ENCODE peak calls at places on chromosomes 3 and 15, in four cellular contexts. P is Panc1, Q is mesenchymal stem cell, G is fibroblast of lung. E is an unnamed sample. For H3K4me1, the result is how much of the 10 kb centered on the place peaks cover.

GRCh38 chr3:72582211-72582878 is 265.9 kb downstream of the SHQ1 start:
- DNase-seq in P (no peak), Q (no peak), G (no peak), E (no peak)

GRCh38 chr3:52091566-52092290 is 35.4 kb upstream of the DUSP7 start:
- DNase-seq in P (no peak), Q (peak), G (peak), E (no peak)

GRCh38 chr3:103170651-103171050 is 735.8 kb downstream of the ZPLD1 start:
- DNase-seq in P (no peak), Q (no peak), G (no peak), E (no peak)

GRCh38 chr15:39438795-39439577 is 141.9 kb upstream of the THBS1 start:
- DNase-seq in P (no peak), Q (no peak), G (peak), E (no peak)

GRCh38 chr15:33044598-33044997 is 149.9 kb downstream of the FMN1 start:
- DNase-seq in P (no peak), Q (no peak), G (no peak), E (no peak)

GRCh38 chr3:56197259-56197965 is 270.9 kb downstream of the ERC2 start:
- DNase-seq in P (no peak), Q (no peak), G (no peak), E (no peak)

GRCh38 chr3:177256991-177257390 is 59.7 kb upstream of the TBL1XR1 start:
- DNase-seq in P (no peak), Q (no peak), G (no peak), E (no peak)

GRCh38 chr15:78374436-78375393 is 34.6 kb downstream of the CRABP1 start:
- DNase-seq in P (no peak), Q (no peak), G (no peak), E (no peak)

GRCh38 chr3:143014921-143015320 is 13.6 kb downstream of the U2SURP start:
- DNase-seq in P (no peak), Q (no peak), G (no peak), E (no peak)

GRCh38 chr15:23646165-23647000 is 1.3 kb downstream of the MAGEL2 start:
- DNase-seq in P (no peak), Q (no peak), G (no peak), E (no peak)

GRCh38 chr3:171376125-171376947 is 83.9 kb downstream of the TNIK start:
- DNase-seq in P (no peak), Q (peak), G (peak), E (no peak)

GRCh38 chr3:99477650-99478049 is 160.7 kb upstream of the COL8A1 start:
- DNase-seq in P (no peak), Q (no peak), G (no peak), E (no peak)

GRCh38 chr3:34363871-34364270 is 565.4 kb downstream of the PDCD6IP start:
- DNase-seq in P (no peak), Q (no peak), G (no peak), E (no peak)

GRCh38 chr15:81189583-81190283 is 6.9 kb upstream of the IL16 start:
- DNase-seq in P (no peak), Q (peak), G (peak), E (peak)

GRCh38 chr3:11060500-11061251 is 68.1 kb downstream of the SLC6A1 start:
- DNase-seq in P (no peak), Q (peak), G (peak), E (peak)

GRCh38 chr3:196736670-196737374 is 2.8 kb upstream of the PAK2 start:
- DNase-seq in P (no peak), Q (no peak), G (no peak), E (no peak)

GRCh38 chr3:38149701-38150100 is 11.2 kb downstream of the MYD88 start:
- DNase-seq in P (no peak), Q (no peak), G (no peak), E (no peak)

GRCh38 chr3:86792316-86792715 is 198.6 kb downstream of the VGLL3 start:
- DNase-seq in P (no peak), Q (no peak), G (peak), E (no peak)

GRCh38 chr3:112074006-112074405 is 12.2 kb upstream of the C3orf52 start:
- DNase-seq in P (no peak), Q (no peak), G (peak), E (no peak)

GRCh38 chr3:101784850-101785613 is 6.0 kb downstream of the NXPE3 start:
- DNase-seq in P (no peak), Q (no peak), G (no peak), E (no peak)

GRCh38 chr15:40893019-40893723 is 1.1 kb upstream of the VPS18 start:
- DNase-seq in P (no peak), Q (no peak), G (no peak), E (no peak)

GRCh38 chr3:171168086-171168485 is 141.6 kb upstream of the SLC2A2 start:
- DNase-seq in P (no peak), Q (peak), G (peak), E (no peak)

GRCh38 chr15:23687143-23687470 is at the start of gene NDN:
- DNase-seq in P (no peak), Q (peak), G (peak), E (peak)

GRCh38 chr3:140219161-140219745 is 284.3 kb downstream of the CLSTN2 start:
- DNase-seq in P (no peak), Q (no peak), G (no peak), E (no peak)

DNA sequence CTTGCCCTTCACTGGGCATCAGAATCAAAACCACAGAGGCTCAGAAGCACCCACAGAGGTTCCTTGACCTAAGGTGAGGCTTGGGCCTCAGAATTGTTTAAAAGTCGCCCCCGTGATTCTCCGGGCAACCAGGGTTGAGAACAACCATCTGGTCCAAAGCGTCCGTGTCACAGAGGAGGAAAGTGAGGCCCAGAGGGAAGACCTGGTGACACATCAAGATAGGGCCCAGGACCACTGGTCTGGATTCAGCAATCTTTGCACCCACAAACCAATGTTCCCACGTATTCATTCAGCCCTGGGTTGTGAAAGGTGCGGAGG is 272.6 kb downstream of the UACA start:
- DNase-seq in P (no peak), Q (no peak), G (no peak), E (no peak)
- H3K4me1 ChIP-seq in P (half or more), Q (under half), G (under half), E (half or more)

DNA sequence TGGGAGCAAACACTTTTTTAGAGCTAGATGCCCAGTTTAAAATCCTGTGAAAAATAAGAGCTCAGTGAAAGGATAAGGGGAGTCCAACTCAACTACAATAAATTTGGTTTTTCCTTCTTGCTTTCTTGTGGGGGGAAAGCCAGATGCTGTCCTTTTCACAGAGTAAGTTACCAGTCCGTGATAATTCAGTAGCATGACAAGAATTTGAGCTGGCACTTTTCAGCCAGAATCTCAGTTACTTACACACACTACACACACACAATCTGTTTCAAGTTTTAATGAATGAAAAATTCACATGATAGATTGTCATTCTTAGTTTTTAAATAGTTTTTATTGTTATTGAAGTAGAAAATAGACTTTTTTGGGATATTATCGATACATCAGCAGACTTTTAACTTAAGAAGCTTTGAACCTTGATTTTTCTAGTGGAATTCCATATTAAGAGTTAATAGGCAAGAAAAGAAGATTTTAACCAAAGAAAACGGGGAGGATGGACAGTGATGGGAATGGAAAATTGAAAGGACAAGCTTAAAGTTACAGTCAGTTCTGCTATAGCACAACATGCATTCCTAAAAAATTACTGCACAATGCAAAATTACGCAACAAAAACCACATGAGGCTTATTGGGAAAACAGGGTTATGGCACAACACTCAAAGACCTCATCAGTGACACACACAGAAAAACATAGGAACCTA is 47.0 kb downstream of the PSMD6 start:
- DNase-seq in P (no peak), Q (peak), G (peak), E (peak)
- H3K4me1 ChIP-seq in P (under half), Q (under half), G (under half), E (under half)

GRCh38 chr3:100615684-100616083 is 6.3 kb downstream of the ADGRG7 start:
- DNase-seq in P (no peak), Q (no peak), G (peak), E (no peak)
- H3K4me1 ChIP-seq in P (under half), Q (under half), G (under half), E (under half)

GRCh38 chr3:144384241-144384979 is 412.8 kb downstream of the DIPK2A start:
- DNase-seq in P (no peak), Q (no peak), G (no peak), E (no peak)

GRCh38 chr3:144380832-144381231 is 409.2 kb downstream of the DIPK2A start:
- DNase-seq in P (no peak), Q (no peak), G (no peak), E (no peak)

DNA sequence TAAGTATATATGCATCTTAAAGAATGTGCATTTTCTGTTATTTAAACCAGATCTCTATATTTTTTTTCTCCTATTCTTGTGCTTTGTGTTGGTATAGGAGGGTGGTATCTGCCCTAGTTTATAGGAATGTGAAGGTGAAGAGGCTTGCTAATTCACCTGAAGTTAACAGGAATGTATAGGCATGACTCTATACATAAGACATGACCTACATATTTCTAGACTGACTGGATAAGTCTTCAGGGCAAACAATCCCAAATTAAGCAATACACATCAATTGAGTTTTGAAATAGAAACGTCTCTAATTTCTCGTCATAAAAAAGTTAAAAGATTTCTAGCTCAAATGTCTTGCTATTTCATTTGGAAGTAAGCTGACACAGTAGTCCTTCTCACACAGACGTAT is 410.0 kb downstream of the DIPK2A start:
- DNase-seq in P (no peak), Q (no peak), G (no peak), E (no peak)
- H3K4me1 ChIP-seq in P (under half), Q (under half), G (under half), E (under half)

DNA sequence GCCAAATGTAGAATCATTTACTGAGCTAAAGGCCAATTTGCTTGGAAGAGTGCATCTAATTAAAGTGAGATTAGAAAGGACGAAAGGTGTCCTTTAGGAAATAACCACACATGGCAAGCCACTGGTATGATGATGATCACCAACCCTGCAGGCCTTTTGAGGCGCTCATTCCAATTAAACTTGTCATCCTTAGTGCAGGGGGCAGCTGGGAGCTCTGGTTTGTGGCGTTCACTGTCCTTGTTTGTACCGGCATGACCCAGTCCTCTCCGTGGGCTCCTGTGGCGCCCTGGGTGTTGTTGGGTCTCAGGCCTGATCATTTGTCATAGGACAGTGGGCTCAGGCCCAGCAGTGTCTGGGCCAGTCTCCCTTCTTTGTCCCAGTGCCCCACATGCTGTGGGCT is 11.0 kb downstream of the LIMD1 start:
- DNase-seq in P (no peak), Q (no peak), G (peak), E (no peak)
- H3K4me1 ChIP-seq in P (under half), Q (under half), G (under half), E (under half)

GRCh38 chr3:8500208-8500961 is 1.2 kb upstream of the LMCD1 start:
- DNase-seq in P (no peak), Q (peak), G (peak), E (peak)

GRCh38 chr3:8500966-8501365 is 657 bp upstream of the LMCD1 start:
- DNase-seq in P (no peak), Q (no peak), G (no peak), E (no peak)

GRCh38 chr3:8494332-8494731 is 7.3 kb upstream of the LMCD1 start:
- DNase-seq in P (no peak), Q (no peak), G (no peak), E (no peak)

GRCh38 chr3:8499181-8499611 is 2.4 kb upstream of the LMCD1 start:
- DNase-seq in P (no peak), Q (no peak), G (peak), E (no peak)

GRCh38 chr3:8497582-8497981 is 4.0 kb upstream of the LMCD1 start:
- DNase-seq in P (no peak), Q (peak), G (peak), E (no peak)
- H3K4me1 ChIP-seq in P (under half), Q (under half), G (under half), E (under half)

DNA sequence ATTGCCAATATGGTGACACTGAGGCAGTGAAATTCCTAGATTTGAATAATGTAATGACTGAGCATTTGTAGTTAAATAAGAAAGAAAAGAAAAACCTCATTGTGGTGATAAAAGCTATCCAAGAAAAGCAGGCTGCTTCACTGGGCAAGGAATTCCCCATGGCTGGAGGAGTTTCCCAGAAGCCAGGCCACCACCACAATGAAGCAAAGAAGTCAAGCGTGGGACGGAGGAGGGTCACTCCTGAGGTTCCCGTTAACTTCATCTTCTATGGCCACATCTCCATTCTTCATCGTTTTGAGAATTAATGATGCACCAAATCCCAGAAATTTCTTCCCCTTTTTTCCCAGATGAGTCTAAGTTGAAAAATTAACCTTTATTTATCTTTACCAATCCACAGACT is 185.8 kb upstream of the BCL6 start:
- DNase-seq in P (no peak), Q (no peak), G (peak), E (no peak)
- H3K4me1 ChIP-seq in P (under half), Q (under half), G (under half), E (under half)

GRCh38 chr3:12939137-12939536 is 97.8 kb upstream of the RPL32 start:
- DNase-seq in P (no peak), Q (no peak), G (no peak), E (no peak)

GRCh38 chr3:12943124-12944021 is 102.0 kb upstream of the RPL32 start:
- DNase-seq in P (no peak), Q (no peak), G (no peak), E (no peak)

GRCh38 chr3:12941495-12942023 is 100.2 kb upstream of the RPL32 start:
- DNase-seq in P (no peak), Q (no peak), G (no peak), E (no peak)

GRCh38 chr3:12938258-12938711 is 96.9 kb upstream of the RPL32 start:
- DNase-seq in P (no peak), Q (no peak), G (no peak), E (no peak)

DNA sequence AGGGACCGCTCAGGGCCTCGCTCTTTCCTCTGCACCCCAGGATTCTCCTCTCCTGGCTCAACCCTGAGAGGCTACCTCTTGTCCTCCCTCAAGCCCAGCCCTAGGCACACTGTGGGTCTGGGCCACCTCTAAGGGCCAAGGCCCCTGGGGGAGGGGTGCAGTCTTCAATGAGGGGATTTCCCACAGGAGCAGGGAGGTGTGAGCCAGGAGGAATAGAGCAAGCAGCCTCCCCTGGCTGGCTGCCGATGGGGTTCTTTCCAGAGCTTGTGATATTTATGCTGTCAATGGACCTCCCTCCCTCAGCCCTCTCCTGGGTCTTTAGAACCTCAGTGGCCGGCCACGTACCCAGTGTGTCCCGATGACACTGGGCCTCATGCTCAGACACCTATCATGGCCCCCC is 99.5 kb upstream of the RPL32 start:
- DNase-seq in P (no peak), Q (no peak), G (no peak), E (no peak)
- H3K4me1 ChIP-seq in P (under half), Q (under half), G (under half), E (under half)

DNA sequence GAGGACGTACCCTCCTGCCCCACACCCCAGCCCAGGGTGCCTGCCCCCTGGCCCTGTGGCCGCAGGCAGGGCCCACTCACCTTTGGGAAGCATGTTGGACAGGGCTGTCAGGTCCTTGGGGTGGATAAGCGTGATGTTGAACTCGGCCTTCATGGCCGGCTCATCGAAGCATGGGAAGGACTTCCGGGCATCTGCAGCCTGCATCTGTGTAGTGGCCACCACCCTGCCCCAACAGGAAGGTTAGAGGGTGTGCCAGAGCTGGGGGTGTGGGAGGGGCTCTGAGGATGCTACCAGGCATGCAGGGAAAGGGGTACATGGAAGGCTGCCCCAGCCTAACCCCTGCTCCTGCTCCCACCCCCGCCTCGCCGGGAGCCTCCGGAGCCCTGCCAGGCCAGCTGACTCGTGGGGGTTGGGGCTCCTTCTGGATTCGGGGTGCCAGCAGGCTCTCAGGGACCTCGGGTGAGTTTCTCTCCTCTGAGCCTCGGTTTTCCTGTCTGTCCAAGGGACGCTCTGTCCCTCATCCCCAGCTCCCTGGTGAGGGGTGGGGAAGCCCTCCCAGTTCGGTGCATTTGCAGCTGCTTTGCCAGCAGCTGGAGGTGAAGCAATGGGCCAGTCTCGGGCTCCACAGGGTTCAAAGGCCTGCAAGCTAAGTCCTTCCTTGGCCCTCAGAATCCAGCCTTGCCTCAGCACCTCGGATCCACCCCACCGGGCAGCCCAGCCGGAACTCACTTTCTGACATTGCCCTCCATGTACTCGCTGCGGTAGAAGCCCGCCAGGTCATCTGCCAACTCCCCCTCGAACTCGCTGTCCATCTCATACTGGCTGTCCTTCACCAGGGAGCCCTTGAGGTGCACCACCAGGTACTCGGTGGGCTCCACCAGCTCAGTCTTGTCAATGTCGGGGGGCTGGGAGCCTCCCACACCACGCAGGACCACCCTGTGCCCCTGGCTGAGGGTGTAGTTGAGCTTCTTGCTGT is 9.1 kb downstream of the ANPEP start:
- DNase-seq in P (no peak), Q (no peak), G (no peak), E (peak)
- H3K4me1 ChIP-seq in P (under half), Q (under half), G (under half), E (under half)

DNA sequence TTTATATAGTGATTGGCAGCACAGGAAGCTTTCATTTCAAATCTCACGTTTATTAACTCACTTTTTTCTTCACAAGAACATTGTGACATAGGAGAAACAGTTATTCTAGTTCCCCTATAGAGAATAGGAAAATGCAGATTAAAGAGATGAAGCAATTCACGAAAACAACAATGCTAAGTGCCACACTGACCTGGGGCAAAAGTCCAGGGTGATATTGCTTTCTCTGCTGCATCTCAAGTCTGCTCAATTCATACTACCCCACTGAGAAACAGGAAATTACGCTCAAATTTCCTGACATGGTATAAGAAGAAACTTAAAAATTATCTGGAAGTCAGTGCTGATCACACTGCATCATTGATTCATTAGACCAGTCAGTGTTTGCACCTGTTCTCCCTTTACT is 66.7 kb upstream of the SEMA6D start:
- DNase-seq in P (no peak), Q (no peak), G (no peak), E (no peak)
- H3K4me1 ChIP-seq in P (under half), Q (under half), G (under half), E (under half)